ENCODE peak calls at places on chromosomes 6 and 20, in ten cellular contexts. C is astrocyte of the spinal cord, W is lower lobe of right lung, A is neural crest cell, I is dorsolateral prefrontal cortex, B is thoracic aorta, F is body of pancreas, T is OCI-LY7, E is activated B cell treated with CpG ODN at 0.5 μM for 24 hours, L is BE2C. P is an unnamed sample.

GRCh38 chr6:94651239-94651638 is 926.1 kb upstream of the MANEA start:
- DNase-seq in C (no peak), W (no peak), A (no peak), I (no peak), B (no peak), F (no peak), T (no peak), E (no peak), L (no peak), P (no peak)

GRCh38 chr6:90271831-90272230 is 24.8 kb downstream of the BACH2 start:
- DNase-seq in C (no peak), W (no peak), A (no peak), I (no peak), B (no peak), F (no peak), T (no peak), E (no peak), L (no peak), P (no peak)

GRCh38 chr6:4107873-4108272 is 27.5 kb downstream of the ECI2 start:
- DNase-seq in C (no peak), W (no peak), A (no peak), I (no peak), B (no peak), F (no peak), T (no peak), E (no peak), L (no peak), P (no peak)

GRCh38 chr20:62489186-62489939 is 13.6 kb upstream of the GATA5 start:
- DNase-seq in C (no peak), W (no peak), A (no peak), I (no peak), B (no peak), F (no peak), T (no peak), E (no peak), L (no peak), P (no peak)

GRCh38 chr20:38197217-38198008 is 32.3 kb upstream of the TGM2 start:
- DNase-seq in C (no peak), W (no peak), A (no peak), I (no peak), B (no peak), F (no peak), T (no peak), E (no peak), L (no peak), P (no peak)

GRCh38 chr6:11500008-11500407 is 37.5 kb upstream of the TMEM170B start:
- DNase-seq in C (peak; percentile 84), W (no peak), A (no peak), I (no peak), B (no peak), F (no peak), T (no peak), E (no peak), L (no peak), P (no peak)

GRCh38 chr20:44941292-44941691 is 18.9 kb downstream of the TOMM34 start:
- DNase-seq in C (no peak), W (no peak), A (no peak), I (no peak), B (no peak), F (no peak), T (no peak), E (no peak), L (no peak), P (no peak)

GRCh38 chr6:168229368-168229752 is 90.2 kb downstream of the DACT2 start:
- DNase-seq in C (no peak), W (no peak), A (no peak), I (no peak), B (no peak), F (no peak), T (no peak), E (no peak), L (no peak), P (no peak)

GRCh38 chr20:21397341-21398108 is at the start of gene NKX2-4:
- DNase-seq in C (no peak), W (no peak), A (no peak), I (no peak), B (no peak), F (no peak), T (no peak), E (peak; percentile 17), L (no peak), P (no peak)

DNA sequence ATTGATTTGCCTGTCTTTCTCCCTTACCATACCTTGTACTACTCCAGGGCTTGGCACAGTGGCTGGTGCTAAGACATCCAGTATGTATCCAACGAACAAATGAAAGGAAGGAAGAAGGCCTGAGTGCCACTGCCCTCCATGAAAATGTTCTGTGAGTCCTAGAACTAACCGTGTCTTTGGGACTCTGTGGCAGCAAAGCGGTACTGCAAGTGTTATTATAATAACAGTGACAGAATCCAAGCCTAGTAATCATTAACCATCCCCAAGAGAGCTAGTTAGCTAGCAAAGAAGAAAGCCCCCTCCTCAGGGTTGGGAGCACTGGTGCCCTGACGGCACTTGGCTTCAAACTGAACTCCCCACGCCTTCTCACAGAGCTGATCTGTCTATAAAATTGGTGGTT is 239.8 kb downstream of the PTPRT start:
- DNase-seq in C (no peak), W (no peak), A (no peak), I (no peak), B (no peak), F (no peak), T (no peak), E (no peak), L (no peak), P (no peak)
- TF ChIP-seq CTCF in C (no peak), W (no peak), A (peak; percentile 25), I (no peak), B (no peak), F (peak; percentile 29), T (no peak), E (no peak), L (no peak), P (no peak)

DNA sequence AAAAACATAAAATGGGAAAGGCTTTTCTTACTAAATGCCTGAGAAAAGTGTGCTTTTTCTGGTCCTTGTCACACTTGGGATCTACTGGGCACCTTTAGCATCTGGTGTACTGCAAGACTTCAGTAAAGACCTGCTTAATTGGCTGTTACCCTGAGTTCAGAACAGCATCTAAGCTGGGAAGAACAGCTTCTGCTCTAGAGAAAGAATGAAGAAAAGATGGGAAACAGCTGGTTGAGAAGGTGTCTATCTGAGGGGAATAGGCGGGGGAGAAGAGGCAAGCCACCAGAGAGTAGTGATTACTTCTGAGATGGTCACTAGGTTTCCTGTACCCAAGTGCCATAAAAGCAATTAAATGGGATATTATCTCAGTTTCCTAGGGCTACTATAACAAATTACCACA is 128.2 kb upstream of the SPACA1 start:
- DNase-seq in C (no peak), W (no peak), A (no peak), I (no peak), B (no peak), F (no peak), T (peak; percentile 56), E (no peak), L (no peak), P (no peak)
- TF ChIP-seq CTCF in C (no peak), W (no peak), A (no peak), I (no peak), B (no peak), F (no peak), T (no peak), E (no peak), L (no peak), P (no peak)

GRCh38 chr6:15504040-15504491 is 158.8 kb downstream of the DTNBP1 start:
- DNase-seq in C (peak; percentile 55), W (no peak), A (no peak), I (peak; percentile 52), B (no peak), F (no peak), T (no peak), E (no peak), L (no peak), P (peak; percentile 76)
- TF ChIP-seq CTCF in C (peak; percentile 38), W (peak; percentile 31), A (no peak), I (no peak), B (no peak), F (no peak), T (no peak), E (no peak), L (no peak), P (no peak)

GRCh38 chr20:33667245-33668086 is 723 bp downstream of the ACTL10 start:
- DNase-seq in C (no peak), W (peak; percentile 69), A (peak; percentile 39), I (peak; percentile 76), B (no peak), F (peak; percentile 73), T (peak; percentile 54), E (peak; percentile 76), L (peak; percentile 85), P (peak; percentile 90)
- TF ChIP-seq CTCF in C (no peak), W (peak; percentile 90), A (peak; percentile 90), I (no peak), B (peak; percentile 92), F (no peak), T (no peak), E (peak; percentile 61), L (no peak), P (no peak)

GRCh38 chr20:56817780-56818675 is 188.9 kb downstream of the TFAP2C start:
- DNase-seq in C (no peak), W (no peak), A (no peak), I (no peak), B (no peak), F (no peak), T (no peak), E (no peak), L (no peak), P (no peak)
- TF ChIP-seq CTCF in C (no peak), W (no peak), A (no peak), I (no peak), B (no peak), F (no peak), T (peak; percentile 68), E (no peak), L (no peak), P (peak; percentile 13)

DNA sequence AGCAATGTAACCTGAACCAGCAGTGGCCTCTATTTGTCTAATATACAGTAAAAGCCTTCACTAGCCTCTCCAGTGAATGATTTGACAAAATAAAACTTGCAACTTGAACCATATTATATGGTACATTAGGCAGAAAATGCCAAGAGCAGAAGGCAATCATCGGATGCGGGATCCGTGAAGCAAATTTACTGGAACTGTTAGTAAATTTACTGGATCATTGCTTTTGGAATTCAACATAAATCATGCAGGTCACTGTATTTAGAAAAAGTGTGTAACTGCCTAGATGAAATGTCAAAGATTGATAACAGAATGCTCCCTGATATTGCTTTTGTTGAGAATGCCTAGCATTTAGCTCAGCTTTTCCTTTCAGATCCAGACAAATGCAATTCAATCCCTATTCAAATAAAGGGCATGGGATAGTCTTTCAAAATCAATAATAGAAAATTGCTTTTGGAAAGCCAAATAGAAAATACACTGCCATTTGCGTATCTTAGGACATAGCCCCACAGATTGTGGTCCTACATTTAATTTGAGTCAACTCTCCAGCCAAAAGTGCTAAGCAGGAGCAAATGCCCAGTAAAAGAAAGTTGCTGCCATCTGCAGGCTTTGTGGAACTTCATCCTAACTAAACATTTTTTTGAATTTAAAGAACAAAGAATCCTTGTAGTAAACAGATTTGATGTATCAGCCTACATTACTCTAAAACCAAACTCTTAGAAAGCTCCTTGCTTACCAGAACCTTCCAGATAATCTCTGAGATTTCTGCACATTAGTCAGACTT is 109.5 kb upstream of the HSF2 start:
- DNase-seq in C (peak; percentile 46), W (no peak), A (no peak), I (peak; percentile 11), B (no peak), F (no peak), T (no peak), E (no peak), L (no peak), P (no peak)
- TF ChIP-seq CTCF in C (peak; percentile 36), W (no peak), A (peak; percentile 46), I (no peak), B (no peak), F (no peak), T (peak; percentile 27), E (no peak), L (peak; percentile 4), P (peak; percentile 52)